ENCODE peak calls at places on chromosomes 5 and 9, in seven cellular contexts. One of them, this sample, is unnamed.
A peak's percentile ranks its signal among the peaks of the same experiment; 100 is the strongest.

GRCh38 chr9:88372103-88372694 is 16.0 kb upstream of the SPIN1 start:
- DNase-seq in IMR-90: no peak
- DNase-seq in activated naive CD8-positive, alpha-beta T cell treated with anti-CD3 and anti-CD28 coated beads, Interleukin-2, amount 50 U/mL, for 24 hours: no peak
- DNase-seq in SK-MEL-5: no peak
- DNase-seq in left ventricle myocardium inferior: no peak
- DNase-seq in hepatocyte: no peak
- DNase-seq in CD8-positive, alpha-beta memory T cell: no peak
- DNase-seq in this sample: peak; percentile 32

GRCh38 chr5:34863947-34864346 is 25.0 kb downstream of the TTC23L start:
- DNase-seq in IMR-90: no peak
- DNase-seq in activated naive CD8-positive, alpha-beta T cell treated with anti-CD3 and anti-CD28 coated beads, Interleukin-2, amount 50 U/mL, for 24 hours: no peak
- DNase-seq in SK-MEL-5: no peak
- DNase-seq in left ventricle myocardium inferior: no peak
- DNase-seq in hepatocyte: no peak
- DNase-seq in CD8-positive, alpha-beta memory T cell: no peak
- DNase-seq in this sample: no peak

GRCh38 chr5:43075319-43076293 is 35.5 kb upstream of the ANXA2R start:
- DNase-seq in IMR-90: no peak
- DNase-seq in activated naive CD8-positive, alpha-beta T cell treated with anti-CD3 and anti-CD28 coated beads, Interleukin-2, amount 50 U/mL, for 24 hours: no peak
- DNase-seq in SK-MEL-5: no peak
- DNase-seq in left ventricle myocardium inferior: peak; percentile 50
- DNase-seq in hepatocyte: no peak
- DNase-seq in CD8-positive, alpha-beta memory T cell: no peak
- DNase-seq in this sample: no peak

GRCh38 chr9:28770226-28770625 is 1196.9 kb upstream of the C9orf72 start:
- DNase-seq in IMR-90: no peak
- DNase-seq in activated naive CD8-positive, alpha-beta T cell treated with anti-CD3 and anti-CD28 coated beads, Interleukin-2, amount 50 U/mL, for 24 hours: no peak
- DNase-seq in SK-MEL-5: no peak
- DNase-seq in left ventricle myocardium inferior: no peak
- DNase-seq in hepatocyte: no peak
- DNase-seq in CD8-positive, alpha-beta memory T cell: no peak
- DNase-seq in this sample: peak; percentile 17

GRCh38 chr5:136058031-136058971 is 29.5 kb downstream of the TGFBI start:
- DNase-seq in IMR-90: peak; percentile 100
- DNase-seq in activated naive CD8-positive, alpha-beta T cell treated with anti-CD3 and anti-CD28 coated beads, Interleukin-2, amount 50 U/mL, for 24 hours: no peak
- DNase-seq in SK-MEL-5: peak; percentile 59
- DNase-seq in left ventricle myocardium inferior: peak; percentile 66
- DNase-seq in hepatocyte: peak; percentile 93
- DNase-seq in CD8-positive, alpha-beta memory T cell: no peak
- DNase-seq in this sample: peak; percentile 75

GRCh38 chr9:12843735-12844134 is 68.9 kb downstream of the LURAP1L start:
- DNase-seq in IMR-90: peak; percentile 88
- DNase-seq in activated naive CD8-positive, alpha-beta T cell treated with anti-CD3 and anti-CD28 coated beads, Interleukin-2, amount 50 U/mL, for 24 hours: no peak
- DNase-seq in SK-MEL-5: no peak
- DNase-seq in left ventricle myocardium inferior: no peak
- DNase-seq in hepatocyte: no peak
- DNase-seq in CD8-positive, alpha-beta memory T cell: no peak
- DNase-seq in this sample: no peak

GRCh38 chr5:165325201-165325600 is 1819.8 kb downstream of the MAT2B start:
- DNase-seq in IMR-90: peak; percentile 12
- DNase-seq in activated naive CD8-positive, alpha-beta T cell treated with anti-CD3 and anti-CD28 coated beads, Interleukin-2, amount 50 U/mL, for 24 hours: no peak
- DNase-seq in SK-MEL-5: no peak
- DNase-seq in left ventricle myocardium inferior: no peak
- DNase-seq in hepatocyte: no peak
- DNase-seq in CD8-positive, alpha-beta memory T cell: no peak
- DNase-seq in this sample: no peak

GRCh38 chr9:5894237-5894959 is 3.7 kb downstream of the MLANA start:
- DNase-seq in IMR-90: no peak
- DNase-seq in activated naive CD8-positive, alpha-beta T cell treated with anti-CD3 and anti-CD28 coated beads, Interleukin-2, amount 50 U/mL, for 24 hours: no peak
- DNase-seq in SK-MEL-5: peak; percentile 86
- DNase-seq in left ventricle myocardium inferior: no peak
- DNase-seq in hepatocyte: no peak
- DNase-seq in CD8-positive, alpha-beta memory T cell: no peak
- DNase-seq in this sample: no peak

GRCh38 chr9:91760906-91761305 is 189.1 kb downstream of the ROR2 start:
- DNase-seq in IMR-90: no peak
- DNase-seq in activated naive CD8-positive, alpha-beta T cell treated with anti-CD3 and anti-CD28 coated beads, Interleukin-2, amount 50 U/mL, for 24 hours: no peak
- DNase-seq in SK-MEL-5: no peak
- DNase-seq in left ventricle myocardium inferior: no peak
- DNase-seq in hepatocyte: peak; percentile 61
- DNase-seq in CD8-positive, alpha-beta memory T cell: no peak
- DNase-seq in this sample: no peak

This sample was measured in left kidney.